ENCODE peak calls at places on chromosomes 12 and 14, in four cellular contexts. Y, L, I and M are unnamed samples.

GRCh38 chr12:68521848-68522502 is 88.7 kb upstream of the RAP1B start:
- DNase-seq in Y (no peak), L (no peak), I (no peak), M (no peak)

GRCh38 chr12:66149702-66150398 is 19.3 kb upstream of the LLPH start:
- DNase-seq in L (no peak), Y (no peak), I (no peak), M (no peak)

GRCh38 chr12:20423557-20423956 is 55.2 kb downstream of the PDE3A start:
- DNase-seq in I (no peak), Y (no peak), L (no peak), M (no peak)

GRCh38 chr14:54182419-54183040 is 214.3 kb upstream of the CDKN3 start:
- DNase-seq in L (no peak), Y (no peak), I (no peak), M (no peak)

GRCh38 chr12:57467915-57468314 is 8.3 kb downstream of the GLI1 start:
- DNase-seq in I (no peak), L (no peak), Y (no peak), M (no peak)

GRCh38 chr12:998020-998874 is 7.2 kb downstream of the ERC1 start:
- DNase-seq in Y (no peak), L (no peak), I (no peak), M (no peak)

GRCh38 chr12:130617219-130617618 is 98.9 kb downstream of the RIMBP2 start:
- DNase-seq in Y (no peak), I (no peak), L (no peak), M (no peak)

GRCh38 chr12:58976146-58976545 is 55.8 kb upstream of the LRIG3 start:
- DNase-seq in L (no peak), I (no peak), Y (no peak), M (no peak)

GRCh38 chr12:53624956-53625355 is 1.2 kb downstream of the ATF7 start:
- DNase-seq in L (no peak), I (no peak), Y (no peak), M (no peak)

GRCh38 chr12:95963104-95963503 is 20.0 kb downstream of the AMDHD1 start:
- DNase-seq in Y (no peak), I (no peak), L (no peak), M (no peak)

GRCh38 chr12:105409881-105410471 is 79.5 kb downstream of the C12orf75 start:
- DNase-seq in I (no peak), Y (no peak), L (no peak), M (no peak)

GRCh38 chr14:95527392-95528002 is 7.4 kb upstream of the GLRX5 start:
- DNase-seq in L (no peak), Y (peak), I (no peak), M (no peak)

GRCh38 chr14:93926209-93926872 is 803 bp upstream of the FAM181A start:
- DNase-seq in I (no peak), L (no peak), Y (no peak), M (no peak)

GRCh38 chr14:76080009-76080408 is 71.7 kb upstream of the GPATCH2L start:
- DNase-seq in Y (no peak), L (no peak), I (no peak), M (no peak)

GRCh38 chr14:78985668-78986073 is 815.5 kb downstream of the NRXN3 start:
- DNase-seq in I (no peak), L (no peak), Y (no peak), M (no peak)

GRCh38 chr14:51996148-51996746 is 6.9 kb downstream of the RTRAF start:
- DNase-seq in L (no peak), Y (no peak), I (no peak), M (no peak)

GRCh38 chr14:101503431-101504095 is 57.7 kb upstream of the DIO3 start:
- DNase-seq in Y (no peak), I (no peak), L (no peak), M (peak)

GRCh38 chr12:93060666-93061413 is 131.7 kb upstream of the EEA1 start:
- DNase-seq in L (no peak), I (no peak), Y (no peak), M (no peak)

GRCh38 chr12:131123817-131124216 is 170.1 kb downstream of the ADGRD1 start:
- DNase-seq in Y (no peak), L (no peak), I (no peak), M (peak)

GRCh38 chr14:70622111-70622712 is 19.5 kb upstream of the TTC9 start:
- DNase-seq in L (peak), Y (peak), I (peak), M (peak)

GRCh38 chr12:74509886-74510285 is 27.7 kb upstream of the ATXN7L3B start:
- DNase-seq in L (no peak), Y (no peak), I (no peak), M (no peak)